ENCODE peak calls at places on chromosomes 1 and 21, in eight cellular contexts. T, K, V, Q, M, P, E and J are unnamed samples.
A peak's percentile ranks its signal among the peaks of the same experiment; 100 is the strongest.

GRCh38 chr1:207805841-207806421 is 54.1 kb downstream of the CD46 start:
- DNase-seq in T (no peak), K (peak; percentile 92), V (peak; percentile 89), Q (peak; percentile 76), M (no peak), P (peak; percentile 87), E (peak; percentile 74), J (peak; percentile 12)

GRCh38 chr1:23169727-23170335 is 1.2 kb upstream of the LUZP1 start:
- DNase-seq in T (peak; percentile 68), K (peak; percentile 88), V (no peak), Q (peak; percentile 49), M (no peak), P (peak; percentile 84), E (peak; percentile 25), J (peak; percentile 84)

GRCh38 chr1:78101514-78101913 is 55.7 kb downstream of the GIPC2 start:
- DNase-seq in T (no peak), K (no peak), V (peak; percentile 97), Q (peak; percentile 58), M (no peak), P (no peak), E (peak; percentile 64), J (no peak)

GRCh38 chr1:47424336-47424982 is 8.4 kb downstream of the FOXE3 start:
- DNase-seq in T (peak; percentile 83), K (no peak), V (no peak), Q (no peak), M (peak; percentile 53), P (no peak), E (no peak), J (peak; percentile 76)

GRCh38 chr1:165828581-165829329 is 1.3 kb downstream of the UCK2 start:
- DNase-seq in T (peak; percentile 91), K (peak; percentile 82), V (peak; percentile 61), Q (peak; percentile 29), M (peak; percentile 43), P (peak; percentile 74), E (peak; percentile 73), J (peak; percentile 94)

GRCh38 chr1:51576923-51577322 is 40.0 kb upstream of the OSBPL9 start:
- DNase-seq in T (no peak), K (no peak), V (no peak), Q (no peak), M (no peak), P (no peak), E (no peak), J (no peak)

GRCh38 chr1:66335859-66336640 is 197.9 kb upstream of the SGIP1 start:
- DNase-seq in T (peak; percentile 46), K (peak; percentile 78), V (no peak), Q (peak; percentile 55), M (no peak), P (peak; percentile 75), E (no peak), J (no peak)

GRCh38 chr1:39086386-39087108 is 60.4 kb downstream of the NDUFS5 start:
- DNase-seq in T (peak; percentile 45), K (no peak), V (no peak), Q (no peak), M (no peak), P (no peak), E (no peak), J (no peak)

GRCh38 chr1:226919587-226919986 is 20.5 kb upstream of the COQ8A start:
- DNase-seq in T (no peak), K (no peak), V (no peak), Q (no peak), M (no peak), P (no peak), E (no peak), J (no peak)

GRCh38 chr1:84377480-84378095 is 20.7 kb upstream of the DNASE2B start:
- DNase-seq in T (no peak), K (no peak), V (peak; percentile 73), Q (no peak), M (no peak), P (no peak), E (no peak), J (no peak)

GRCh38 chr21:42013338-42013737 is 3.2 kb upstream of the ZBTB21 start:
- DNase-seq in T (no peak), K (no peak), V (no peak), Q (no peak), M (no peak), P (no peak), E (no peak), J (peak; percentile 96)

GRCh38 chr1:207282049-207282448 is 39.4 kb upstream of the CD55 start:
- DNase-seq in T (peak; percentile 10), K (no peak), V (peak; percentile 47), Q (no peak), M (no peak), P (no peak), E (no peak), J (no peak)